ENCODE peak calls at places on chromosomes 3 and 15, in six cellular contexts. S, P, G, V, Y and E are unnamed samples.

GRCh38 chr15:25787381-25787780 is 75.7 kb downstream of the ATP10A start:
- DNase-seq in S (no peak), P (no peak), G (no peak), V (no peak), Y (peak), E (no peak)

GRCh38 chr3:107850681-107851080 is 240.2 kb downstream of the CD47 start:
- DNase-seq in S (no peak), P (no peak), G (no peak), V (no peak), Y (no peak), E (no peak)

GRCh38 chr3:93843981-93844380 is 129.7 kb downstream of the PROS1 start:
- DNase-seq in S (peak), P (peak), G (no peak), V (no peak), Y (peak), E (no peak)

GRCh38 chr3:126451511-126451910 is 24.2 kb downstream of the ZXDC start:
- DNase-seq in S (no peak), P (no peak), G (no peak), V (no peak), Y (no peak), E (no peak)

GRCh38 chr3:16945330-16945729 is 60.6 kb downstream of the PLCL2 start:
- DNase-seq in S (peak), P (no peak), G (no peak), V (no peak), Y (peak), E (no peak)

GRCh38 chr15:101142711-101143110 is 109.1 kb downstream of the CHSY1 start:
- DNase-seq in S (no peak), P (no peak), G (no peak), V (no peak), Y (no peak), E (no peak)

GRCh38 chr3:150145659-150146058 is 175.0 kb upstream of the PFN2 start:
- DNase-seq in S (peak), P (no peak), G (peak), V (no peak), Y (peak), E (no peak)

GRCh38 chr3:41158947-41159346 is 40.4 kb upstream of the CTNNB1 start:
- DNase-seq in S (no peak), P (peak), G (no peak), V (no peak), Y (no peak), E (no peak)

GRCh38 chr3:181570472-181570871 is 141.3 kb upstream of the SOX2 start:
- DNase-seq in S (no peak), P (no peak), G (no peak), V (no peak), Y (no peak), E (no peak)

GRCh38 chr3:58074126-58074715 is 66.0 kb downstream of the FLNB start:
- DNase-seq in S (no peak), P (no peak), G (no peak), V (no peak), Y (no peak), E (no peak)

GRCh38 chr15:29268706-29269484 is 727 bp downstream of the NSMCE3 start:
- DNase-seq in S (peak), P (no peak), G (peak), V (peak), Y (peak), E (no peak)

GRCh38 chr15:23912191-23912590 is 225.1 kb upstream of the NDN start:
- DNase-seq in S (no peak), P (no peak), G (no peak), V (no peak), Y (no peak), E (no peak)

GRCh38 chr15:35986072-35986666 is 440.2 kb upstream of the DPH6 start:
- DNase-seq in S (no peak), P (no peak), G (peak), V (no peak), Y (peak), E (no peak)

GRCh38 chr3:25304916-25305315 is 123.1 kb upstream of the RARB start:
- DNase-seq in S (no peak), P (no peak), G (no peak), V (no peak), Y (no peak), E (no peak)

GRCh38 chr3:191301982-191302381 is 27.2 kb upstream of the CCDC50 start:
- DNase-seq in S (no peak), P (no peak), G (no peak), V (no peak), Y (no peak), E (no peak)

GRCh38 chr3:129460155-129460554 is 20.1 kb downstream of the IFT122 start:
- DNase-seq in S (no peak), P (no peak), G (no peak), V (no peak), Y (no peak), E (no peak)

GRCh38 chr15:67146875-67147381 is 81.5 kb downstream of the SMAD3 start:
- DNase-seq in S (peak), P (no peak), G (peak), V (no peak), Y (peak), E (no peak)

GRCh38 chr3:183287301-183287971 is 34.4 kb downstream of the B3GNT5 start:
- DNase-seq in S (peak), P (no peak), G (no peak), V (no peak), Y (peak), E (no peak)

GRCh38 chr3:163132111-163132510 is 1635.5 kb downstream of the OTOL1 start:
- DNase-seq in S (no peak), P (no peak), G (no peak), V (no peak), Y (no peak), E (no peak)

GRCh38 chr3:56862352-56863062 is 60.8 kb upstream of the ARHGEF3 start:
- DNase-seq in S (peak), P (peak), G (no peak), V (no peak), Y (peak), E (no peak)

GRCh38 chr15:28998511-28998910 is 112.7 kb downstream of the APBA2 start:
- DNase-seq in S (no peak), P (no peak), G (no peak), V (no peak), Y (no peak), E (no peak)

GRCh38 chr3:54530091-54530490 is 397.8 kb downstream of the LRTM1 start:
- DNase-seq in S (no peak), P (no peak), G (no peak), V (no peak), Y (no peak), E (no peak)

GRCh38 chr3:168288511-168289268 is 193.0 kb upstream of the GOLIM4 start:
- DNase-seq in S (no peak), P (no peak), G (no peak), V (no peak), Y (no peak), E (no peak)

DNA sequence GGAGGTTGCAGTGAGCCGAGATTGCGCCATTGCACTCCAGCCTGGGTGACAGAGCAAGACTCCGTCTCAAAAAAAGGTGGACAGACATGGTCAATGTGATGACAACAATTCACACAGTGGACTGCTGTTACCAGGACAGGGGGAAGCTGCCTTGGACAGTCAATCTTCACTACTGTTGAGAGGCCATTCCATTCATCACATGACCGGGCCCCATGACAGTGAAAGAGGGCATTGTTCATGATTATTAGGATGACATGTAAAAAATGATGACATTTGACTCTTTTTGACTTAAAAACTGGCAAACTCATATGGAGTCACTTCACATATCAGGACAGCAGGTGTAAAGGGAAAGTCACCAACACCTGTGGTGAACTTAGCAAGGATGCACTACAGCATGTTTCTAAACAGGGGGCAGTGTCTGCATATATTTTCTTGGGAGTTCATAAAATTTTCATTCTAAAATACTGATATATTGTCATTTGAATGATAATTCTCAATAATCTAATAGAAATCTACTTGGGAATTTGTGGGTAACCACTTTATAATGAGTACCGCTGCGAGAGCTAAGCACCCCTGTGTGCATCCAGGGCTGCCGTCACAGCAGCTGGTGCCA is 34.2 kb upstream of the LDHAL6B start:
- DNase-seq in S (no peak), P (no peak), G (no peak), V (no peak), Y (no peak), E (no peak)
- TF ChIP-seq CTCF in S (peak), P (no peak), G (no peak), V (no peak), Y (peak), E (no peak)

GRCh38 chr3:52848617-52849016 is 13.8 kb upstream of the MUSTN1 start:
- DNase-seq in S (peak), P (peak), G (no peak), V (no peak), Y (peak), E (no peak)

GRCh38 chr3:52852419-52852818 is 17.6 kb upstream of the MUSTN1 start:
- DNase-seq in S (no peak), P (no peak), G (no peak), V (no peak), Y (no peak), E (no peak)

GRCh38 chr3:52849656-52850055 is 14.8 kb upstream of the MUSTN1 start:
- DNase-seq in S (no peak), P (no peak), G (no peak), V (no peak), Y (no peak), E (no peak)

GRCh38 chr3:52854013-52854412 is 19.2 kb upstream of the MUSTN1 start:
- DNase-seq in S (no peak), P (no peak), G (no peak), V (no peak), Y (no peak), E (no peak)

GRCh38 chr3:52851348-52851747 is 16.5 kb upstream of the MUSTN1 start:
- DNase-seq in S (peak), P (no peak), G (no peak), V (no peak), Y (peak), E (peak)
- TF ChIP-seq CTCF in S (peak), P (peak), G (peak), V (no peak), Y (peak), E (peak)

GRCh38 chr15:74843445-74843828 is 481 bp upstream of the ULK3 start:
- DNase-seq in S (no peak), P (no peak), G (no peak), V (no peak), Y (no peak), E (no peak)
- TF ChIP-seq CTCF in S (no peak), P (peak), G (no peak), V (no peak), Y (no peak), E (no peak)

GRCh38 chr3:177358085-177358967 is 161.0 kb upstream of the TBL1XR1 start:
- DNase-seq in S (peak), P (no peak), G (peak), V (peak), Y (peak), E (no peak)
- TF ChIP-seq CTCF in S (no peak), P (no peak), G (no peak), V (no peak), Y (no peak), E (no peak)

GRCh38 chr3:2098398-2099027 is at the start of gene CNTN4:
- DNase-seq in S (no peak), P (peak), G (peak), V (no peak), Y (no peak), E (peak)
- TF ChIP-seq CTCF in S (no peak), P (no peak), G (peak), V (no peak), Y (no peak), E (peak)

DNA sequence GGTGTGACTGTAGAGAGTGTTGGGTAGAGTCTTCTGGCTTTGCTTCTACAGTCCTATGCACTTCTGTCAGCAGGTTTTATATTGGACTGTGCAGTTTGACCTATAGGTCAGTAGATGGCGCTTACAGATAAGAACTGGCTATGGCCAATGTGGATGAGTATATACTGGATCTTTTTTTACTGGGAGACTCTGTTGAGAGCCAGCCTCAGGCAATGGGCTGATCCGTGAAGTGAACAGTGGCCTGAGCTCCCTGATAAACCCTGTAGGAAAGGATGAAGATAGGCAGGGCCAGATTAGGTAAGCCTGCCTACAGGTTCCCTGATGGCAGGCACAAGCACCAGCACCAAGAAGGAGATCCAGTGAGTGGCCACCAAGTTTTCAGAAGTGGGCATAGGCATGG is 325.9 kb upstream of the SGO1 start:
- DNase-seq in S (peak), P (peak), G (no peak), V (no peak), Y (peak), E (no peak)
- TF ChIP-seq CTCF in S (peak), P (peak), G (peak), V (no peak), Y (peak), E (peak)

GRCh38 chr3:47399016-47399415 is 18.2 kb downstream of the PTPN23 start:
- DNase-seq in S (no peak), P (no peak), G (no peak), V (no peak), Y (no peak), E (no peak)

GRCh38 chr3:47398218-47398617 is 17.4 kb downstream of the PTPN23 start:
- DNase-seq in S (no peak), P (no peak), G (no peak), V (no peak), Y (no peak), E (no peak)

GRCh38 chr3:47392933-47393332 is 12.1 kb downstream of the PTPN23 start:
- DNase-seq in S (no peak), P (no peak), G (no peak), V (no peak), Y (no peak), E (no peak)

GRCh38 chr3:47394867-47395266 is 14.0 kb downstream of the PTPN23 start:
- DNase-seq in S (no peak), P (no peak), G (no peak), V (no peak), Y (no peak), E (no peak)

DNA sequence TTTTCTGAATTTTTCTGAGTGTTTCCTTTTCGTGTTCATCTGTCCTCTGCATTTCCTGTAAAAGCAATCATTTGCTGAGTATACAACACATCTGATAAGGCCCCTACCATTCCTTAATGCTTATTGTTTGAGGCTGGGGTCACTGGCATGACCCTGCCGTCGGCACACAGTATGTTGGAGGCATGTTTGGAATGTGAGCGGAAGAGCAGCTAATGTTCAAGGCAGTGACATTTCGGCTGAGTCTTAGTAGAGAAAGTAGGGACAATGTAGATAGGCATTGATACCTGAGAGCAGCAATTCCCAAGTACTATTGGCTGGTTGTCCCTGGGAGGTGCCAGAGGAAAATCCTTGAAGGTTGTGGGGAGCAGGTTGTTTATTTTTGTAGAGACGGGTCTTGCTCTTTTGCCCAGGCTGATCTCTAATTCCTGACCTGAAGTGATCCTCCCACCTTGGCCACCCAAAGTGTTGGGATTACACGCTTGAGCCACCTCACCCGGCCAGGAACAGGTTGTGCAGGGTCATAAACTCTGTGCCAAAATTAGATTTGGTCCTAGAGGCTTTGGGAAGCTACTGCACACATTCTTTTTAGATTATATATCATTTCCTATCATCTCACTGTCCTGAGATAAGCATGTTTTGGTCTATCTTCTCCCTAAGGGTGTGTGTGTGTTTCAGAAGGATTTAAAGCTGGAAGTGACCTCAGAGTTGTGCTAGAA is 13.5 kb downstream of the PTPN23 start:
- DNase-seq in S (no peak), P (peak), G (peak), V (no peak), Y (no peak), E (no peak)
- TF ChIP-seq CTCF in S (no peak), P (no peak), G (peak), V (no peak), Y (no peak), E (no peak)

GRCh38 chr3:33732394-33732793 is 14.3 kb upstream of the CLASP2 start:
- DNase-seq in S (no peak), P (no peak), G (no peak), V (no peak), Y (no peak), E (no peak)
- TF ChIP-seq CTCF in S (peak), P (peak), G (no peak), V (no peak), Y (peak), E (no peak)

GRCh38 chr3:134640872-134641470 is 9.9 kb downstream of the KY start:
- DNase-seq in S (peak), P (no peak), G (peak), V (no peak), Y (peak), E (no peak)
- TF ChIP-seq CTCF in S (peak), P (peak), G (peak), V (no peak), Y (peak), E (peak)

GRCh38 chr3:72041531-72041930 is 256.6 kb upstream of the PROK2 start:
- DNase-seq in S (no peak), P (no peak), G (no peak), V (no peak), Y (peak), E (no peak)
- TF ChIP-seq CTCF in S (no peak), P (no peak), G (no peak), V (no peak), Y (peak), E (peak)